ENCODE peak calls at places on chromosomes 13 and 19, in four cellular contexts. R, V, O and Y are unnamed samples.

GRCh38 chr19:41868120-41868988 is 8.3 kb downstream of the RPS19 start:
- DNase-seq in R (no peak), V (no peak), O (no peak), Y (no peak)

GRCh38 chr13:48858523-48858922 is 117.2 kb upstream of the FNDC3A start:
- DNase-seq in R (no peak), V (no peak), O (no peak), Y (no peak)

GRCh38 chr13:31538067-31539042 is 201.0 kb upstream of the RXFP2 start:
- DNase-seq in R (no peak), V (peak), O (peak), Y (peak)

GRCh38 chr19:18422530-18423191 is 3.5 kb downstream of the SSBP4 start:
- DNase-seq in R (no peak), V (no peak), O (no peak), Y (no peak)

GRCh38 chr13:21913010-21913409 is 242.1 kb downstream of the FGF9 start:
- DNase-seq in R (no peak), V (no peak), O (no peak), Y (no peak)

GRCh38 chr13:27923794-27924528 is 4.2 kb downstream of the PDX1 start:
- DNase-seq in R (no peak), V (no peak), O (no peak), Y (no peak)

GRCh38 chr13:68984688-68985319 is 1122.8 kb upstream of the ATXN8OS start:
- DNase-seq in R (no peak), V (no peak), O (no peak), Y (no peak)

GRCh38 chr19:33238750-33239149 is 13.1 kb upstream of the SLC7A10 start:
- DNase-seq in R (no peak), V (no peak), O (no peak), Y (no peak)

GRCh38 chr13:27708325-27708724 is 84.0 kb upstream of the GSX1 start:
- DNase-seq in R (no peak), V (no peak), O (no peak), Y (no peak)

GRCh38 chr19:18645035-18645511 is 8.2 kb downstream of the KLHL26 start:
- DNase-seq in R (no peak), V (no peak), O (no peak), Y (no peak)

GRCh38 chr19:8881512-8881911 is 49.3 kb downstream of the MBD3L1 start:
- DNase-seq in R (no peak), V (no peak), O (no peak), Y (no peak)

GRCh38 chr19:19657397-19657783 is 6.1 kb downstream of the ATP13A1 start:
- DNase-seq in R (no peak), V (peak), O (peak), Y (no peak)

GRCh38 chr19:15615526-15615925 is 508 bp downstream of the CYP4F8 start:
- DNase-seq in R (no peak), V (no peak), O (no peak), Y (no peak)

GRCh38 chr19:38653028-38653571 is 5.7 kb downstream of the ACTN4 start:
- DNase-seq in R (no peak), V (no peak), O (peak), Y (no peak)

GRCh38 chr13:109273326-109273751 is 513.0 kb downstream of the IRS2 start:
- DNase-seq in R (no peak), V (peak), O (peak), Y (no peak)